ENCODE peak calls at places on chromosome 18, in nine cellular contexts. W is left lung, K is WERI-Rb-1, X is epithelial cell of esophagus, Y is endothelial cell, R is cardiac fibroblast, P is B cell, D is adrenal gland, I is mesothelial cell of epicardium. F is an unnamed sample.

GRCh38 chr18:51120809-51121596 is 76.5 kb downstream of the MEX3C start:
- DNase-seq in Y (no peak), W (no peak), R (no peak), I (no peak), D (no peak), P (no peak), X (no peak), K (no peak), F (no peak)

GRCh38 chr18:48841381-48842258 is 109.1 kb downstream of the SMAD7 start:
- DNase-seq in P (no peak), W (peak), Y (peak), X (peak), K (no peak), D (peak), R (peak), I (no peak), F (no peak)

GRCh38 chr18:369224-370010 is 101.6 kb upstream of the THOC1 start:
- DNase-seq in W (no peak), P (no peak), Y (no peak), I (no peak), R (no peak), X (no peak), K (no peak), D (no peak), F (no peak)

GRCh38 chr18:29154758-29155725 is 978.1 kb upstream of the CDH2 start:
- DNase-seq in K (no peak), Y (no peak), W (no peak), P (no peak), I (no peak), R (peak), X (peak), D (no peak), F (no peak)

GRCh38 chr18:68262697-68263293 is 452.1 kb downstream of the TMX3 start:
- DNase-seq in W (no peak), Y (no peak), P (no peak), K (no peak), R (peak), I (no peak), D (no peak), X (peak), F (no peak)

GRCh38 chr18:36099311-36099710 is 29.8 kb downstream of the SLC39A6 start:
- DNase-seq in D (no peak), X (no peak), R (peak), Y (no peak), I (no peak), P (no peak), K (no peak), W (no peak), F (no peak)

GRCh38 chr18:33576999-33577687 is 876 bp upstream of the ASXL3 start:
- DNase-seq in I (no peak), P (no peak), R (no peak), X (no peak), W (no peak), Y (no peak), K (no peak), D (no peak), F (no peak)

GRCh38 chr18:40159141-40160017 is 1795.7 kb upstream of the PIK3C3 start:
- DNase-seq in K (no peak), D (no peak), R (peak), I (no peak), Y (peak), W (no peak), X (peak), P (no peak), F (no peak)

GRCh38 chr18:26579941-26580618 is 31.7 kb upstream of the KCTD1 start:
- DNase-seq in X (peak), I (no peak), P (no peak), R (no peak), D (no peak), K (no peak), W (peak), Y (no peak), F (no peak)

GRCh38 chr18:7146067-7146466 is 28.5 kb upstream of the LAMA1 start:
- DNase-seq in D (no peak), W (no peak), K (no peak), R (no peak), I (no peak), X (peak), Y (no peak), P (no peak), F (no peak)

GRCh38 chr18:70243545-70243944 is 38.1 kb upstream of the RTTN start:
- DNase-seq in R (no peak), Y (no peak), P (no peak), I (no peak), K (no peak), X (peak), D (no peak), W (no peak), F (no peak)

GRCh38 chr18:33421225-33421624 is 19.3 kb downstream of the CCDC178 start:
- DNase-seq in D (no peak), R (no peak), W (no peak), X (no peak), I (no peak), P (no peak), K (no peak), Y (no peak), F (no peak)

GRCh38 chr18:57107141-57107832 is 39.6 kb upstream of the BOD1L2 start:
- DNase-seq in K (no peak), D (no peak), P (no peak), I (no peak), W (no peak), R (peak), X (peak), Y (peak), F (peak)

GRCh38 chr18:44893045-44893706 is 212.5 kb downstream of the SETBP1 start:
- DNase-seq in W (no peak), Y (no peak), K (no peak), I (no peak), R (no peak), X (no peak), P (no peak), D (no peak), F (no peak)

GRCh38 chr18:79680100-79680879 is 687 bp downstream of the CTDP1 start:
- DNase-seq in W (no peak), P (no peak), Y (peak), X (peak), I (no peak), D (peak), R (peak), K (no peak), F (peak)

GRCh38 chr18:47595816-47596501 is 334.5 kb downstream of the SMAD2 start:
- DNase-seq in P (peak), I (no peak), X (peak), W (no peak), K (peak), D (peak), R (no peak), Y (peak), F (no peak)

GRCh38 chr18:65725421-65726050 is 25.3 kb upstream of the CDH7 start:
- DNase-seq in Y (peak), P (no peak), K (peak), W (no peak), X (peak), I (peak), D (peak), R (no peak), F (peak)

GRCh38 chr18:29307231-29307630 is 1130.3 kb upstream of the CDH2 start:
- DNase-seq in I (no peak), Y (no peak), K (no peak), X (no peak), D (no peak), R (no peak), P (no peak), W (no peak), F (no peak)

GRCh38 chr18:11488175-11488574 is 121.2 kb upstream of the SLC35G4 start:
- DNase-seq in I (no peak), R (peak), X (peak), K (no peak), W (no peak), P (no peak), D (no peak), Y (no peak), F (no peak)

GRCh38 chr18:52546686-52547346 is 206.8 kb downstream of the DCC start:
- DNase-seq in I (no peak), P (no peak), W (no peak), X (no peak), Y (no peak), R (no peak), K (no peak), D (no peak), F (no peak)

GRCh38 chr18:45690975-45691815 is 32.8 kb upstream of the SLC14A1 start:
- DNase-seq in Y (peak), X (peak), K (peak), R (peak), I (peak), P (peak), W (peak), D (peak), F (peak)

GRCh38 chr18:58576641-58577251 is 52.1 kb downstream of the ALPK2 start:
- DNase-seq in D (no peak), I (no peak), R (no peak), K (no peak), P (no peak), Y (no peak), X (no peak), W (no peak), F (no peak)
- TF ChIP-seq CTCF in D (no peak), I (no peak), R (no peak), K (no peak), P (no peak), Y (no peak), X (no peak), W (no peak), F (no peak)

GRCh38 chr18:59086522-59086921 is 53.2 kb upstream of the SEC11C start:
- DNase-seq in K (no peak), P (no peak), X (no peak), Y (no peak), R (no peak), I (no peak), W (no peak), D (no peak), F (no peak)

GRCh38 chr18:59085126-59085794 is 54.4 kb upstream of the SEC11C start:
- DNase-seq in X (no peak), P (no peak), W (no peak), D (no peak), I (no peak), K (no peak), R (no peak), Y (no peak), F (no peak)

GRCh38 chr18:59087391-59087790 is 52.3 kb upstream of the SEC11C start:
- DNase-seq in X (peak), W (no peak), Y (no peak), D (no peak), P (no peak), R (no peak), I (no peak), K (no peak), F (no peak)

GRCh38 chr18:59084286-59084779 is 55.4 kb upstream of the SEC11C start:
- DNase-seq in W (peak), P (peak), I (peak), D (peak), Y (peak), K (peak), R (peak), X (peak), F (peak)

GRCh38 chr18:59085797-59086196 is 53.9 kb upstream of the SEC11C start:
- DNase-seq in W (no peak), P (no peak), D (no peak), X (peak), R (peak), I (no peak), Y (no peak), K (no peak), F (no peak)
- TF ChIP-seq CTCF in W (no peak), P (no peak), D (no peak), X (no peak), R (no peak), I (no peak), Y (no peak), K (no peak), F (no peak)

GRCh38 chr18:74283646-74284045 is 8.1 kb downstream of the CYB5A start:
- DNase-seq in K (no peak), Y (no peak), X (no peak), D (no peak), R (no peak), I (no peak), P (no peak), W (no peak), F (no peak)
- TF ChIP-seq CTCF in K (no peak), Y (no peak), X (no peak), D (no peak), R (no peak), I (no peak), P (no peak), W (no peak), F (no peak)

GRCh38 chr18:9810994-9811393 is 74.8 kb upstream of the TXNDC2 start:
- DNase-seq in X (no peak), K (peak), P (no peak), D (peak), W (no peak), I (no peak), R (no peak), Y (peak), F (no peak)
- TF ChIP-seq CTCF in X (no peak), K (peak), P (no peak), D (no peak), W (no peak), I (no peak), R (no peak), Y (no peak), F (no peak)

GRCh38 chr18:42141439-42141838 is 186.4 kb downstream of the PIK3C3 start:
- DNase-seq in P (no peak), D (no peak), K (peak), I (no peak), Y (no peak), W (no peak), R (no peak), X (no peak), F (no peak)
- TF ChIP-seq CTCF in P (no peak), D (no peak), K (peak), I (no peak), Y (no peak), W (no peak), R (no peak), X (no peak), F (no peak)

GRCh38 chr18:37486848-37487247 is 78.8 kb downstream of the CELF4 start:
- DNase-seq in D (no peak), P (no peak), W (no peak), X (no peak), R (no peak), I (no peak), Y (no peak), K (no peak), F (no peak)

GRCh38 chr18:37487400-37487831 is 78.2 kb downstream of the CELF4 start:
- DNase-seq in W (no peak), K (no peak), D (no peak), R (peak), P (no peak), Y (peak), I (no peak), X (no peak), F (peak)

GRCh38 chr18:37483221-37483971 is 82.2 kb downstream of the CELF4 start:
- DNase-seq in R (peak), W (no peak), I (no peak), Y (peak), D (no peak), X (peak), K (peak), P (no peak), F (peak)

GRCh38 chr18:37483984-37484892 is 81.4 kb downstream of the CELF4 start:
- DNase-seq in K (no peak), X (no peak), P (no peak), W (no peak), Y (no peak), D (no peak), R (no peak), I (no peak), F (no peak)

DNA sequence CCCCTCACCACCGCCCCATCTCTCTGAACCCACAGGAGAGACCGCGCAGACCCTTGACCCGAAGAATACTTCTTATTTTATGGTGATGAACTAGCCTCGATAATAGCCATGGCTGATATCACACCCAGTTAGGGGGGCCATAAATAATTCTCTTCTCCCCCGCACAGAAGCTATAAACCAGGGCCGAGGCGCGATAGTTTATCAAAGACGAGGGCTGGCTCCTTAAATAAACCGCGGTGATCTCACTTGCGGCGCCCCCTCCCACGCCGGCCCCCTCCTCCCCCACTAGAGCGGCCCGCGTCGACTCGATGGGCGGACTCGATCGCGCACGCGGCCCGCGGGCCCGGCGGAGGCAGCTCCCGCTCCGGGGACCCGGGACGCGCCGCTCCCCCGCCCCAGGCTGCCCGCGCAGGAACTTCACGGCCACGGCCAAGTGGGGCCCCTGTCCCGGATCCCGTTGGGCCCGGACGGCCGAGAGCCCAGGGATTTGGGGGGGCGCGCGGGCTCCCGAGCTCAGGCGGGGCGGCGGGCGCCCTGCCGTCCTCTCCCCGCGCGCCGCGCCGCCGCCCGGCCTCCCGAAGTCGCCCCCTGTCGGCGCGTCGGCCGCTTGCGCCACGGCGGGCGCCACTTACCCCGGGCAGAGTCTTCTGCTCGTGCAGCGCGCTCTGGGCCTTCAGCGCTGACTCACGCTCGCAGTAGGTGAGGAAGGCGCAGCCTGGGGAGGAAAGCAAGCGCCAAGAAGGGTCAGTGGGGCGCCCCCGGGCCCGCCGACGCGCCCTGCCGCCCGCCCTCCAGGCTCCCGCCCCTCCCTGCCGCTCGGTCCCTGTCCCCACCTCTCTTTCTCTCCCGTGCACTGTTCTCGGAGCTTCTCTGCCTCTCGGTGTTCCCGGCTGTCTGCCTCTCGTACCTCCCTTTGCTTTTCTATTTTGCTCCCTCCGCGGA is 80.4 kb downstream of the CELF4 start:
- DNase-seq in R (peak), W (no peak), K (no peak), D (peak), Y (peak), P (no peak), I (peak), X (peak), F (peak)
- TF ChIP-seq CTCF in R (no peak), W (no peak), K (no peak), D (no peak), Y (peak), P (no peak), I (peak), X (no peak), F (peak)

GRCh38 chr18:77765468-77765867 is 515.8 kb downstream of the GALR1 start:
- DNase-seq in R (no peak), I (no peak), K (peak), P (no peak), D (peak), W (no peak), X (peak), Y (peak), F (peak)
- TF ChIP-seq CTCF in R (no peak), I (no peak), K (peak), P (no peak), D (no peak), W (peak), X (peak), Y (no peak), F (peak)